ENCODE peak calls at places on chromosomes 2 and 18, in nine cellular contexts. One of them, this sample, is unnamed.

GRCh38 chr18:459801-460200 is 40.7 kb downstream of the COLEC12 start:
- DNase-seq in HFF-Myc: no peak
- DNase-seq in astrocyte of the spinal cord: no peak
- DNase-seq in CD14-positive monocyte: no peak
- DNase-seq in upper lobe of right lung: no peak
- DNase-seq in BE2C: no peak
- DNase-seq in AG10803: no peak
- DNase-seq in A549: no peak
- DNase-seq in cardiac fibroblast: peak; percentile 53
- DNase-seq in this sample: no peak

GRCh38 chr2:29372185-29372584 is 257.0 kb downstream of the CLIP4 start:
- DNase-seq in HFF-Myc: no peak
- DNase-seq in astrocyte of the spinal cord: no peak
- DNase-seq in CD14-positive monocyte: no peak
- DNase-seq in upper lobe of right lung: no peak
- DNase-seq in BE2C: no peak
- DNase-seq in AG10803: no peak
- DNase-seq in A549: no peak
- DNase-seq in cardiac fibroblast: no peak
- DNase-seq in this sample: no peak

GRCh38 chr18:59376351-59376935 is 17.4 kb upstream of the LMAN1 start:
- DNase-seq in HFF-Myc: no peak
- DNase-seq in astrocyte of the spinal cord: no peak
- DNase-seq in CD14-positive monocyte: no peak
- DNase-seq in upper lobe of right lung: no peak
- DNase-seq in BE2C: no peak
- DNase-seq in AG10803: no peak
- DNase-seq in A549: no peak
- DNase-seq in cardiac fibroblast: no peak
- DNase-seq in this sample: no peak

GRCh38 chr18:57587262-57587661 is 760 bp upstream of the FECH start:
- DNase-seq in HFF-Myc: no peak
- DNase-seq in astrocyte of the spinal cord: no peak
- DNase-seq in CD14-positive monocyte: no peak
- DNase-seq in upper lobe of right lung: no peak
- DNase-seq in BE2C: no peak
- DNase-seq in AG10803: no peak
- DNase-seq in A549: no peak
- DNase-seq in cardiac fibroblast: no peak
- DNase-seq in this sample: no peak

GRCh38 chr2:215410932-215411285 is 25.0 kb downstream of the FN1 start:
- DNase-seq in HFF-Myc: peak; percentile 89
- DNase-seq in astrocyte of the spinal cord: peak; percentile 96
- DNase-seq in CD14-positive monocyte: no peak
- DNase-seq in upper lobe of right lung: no peak
- DNase-seq in BE2C: no peak
- DNase-seq in AG10803: peak; percentile 96
- DNase-seq in A549: peak; percentile 66
- DNase-seq in cardiac fibroblast: peak; percentile 95
- DNase-seq in this sample: no peak

GRCh38 chr2:200308421-200309295 is 2.2 kb downstream of the SPATS2L start:
- DNase-seq in HFF-Myc: peak; percentile 20
- DNase-seq in astrocyte of the spinal cord: peak; percentile 65
- DNase-seq in CD14-positive monocyte: no peak
- DNase-seq in upper lobe of right lung: no peak
- DNase-seq in BE2C: no peak
- DNase-seq in AG10803: peak; percentile 55
- DNase-seq in A549: no peak
- DNase-seq in cardiac fibroblast: no peak
- DNase-seq in this sample: no peak

GRCh38 chr2:383173-383572 is 95.3 kb upstream of the ALKAL2 start:
- DNase-seq in HFF-Myc: no peak
- DNase-seq in astrocyte of the spinal cord: no peak
- DNase-seq in CD14-positive monocyte: no peak
- DNase-seq in upper lobe of right lung: no peak
- DNase-seq in BE2C: no peak
- DNase-seq in AG10803: no peak
- DNase-seq in A549: no peak
- DNase-seq in cardiac fibroblast: no peak
- DNase-seq in this sample: no peak

GRCh38 chr2:95670167-95670566 is 78.4 kb downstream of the TRIM43 start:
- DNase-seq in HFF-Myc: no peak
- DNase-seq in astrocyte of the spinal cord: peak; percentile 18
- DNase-seq in CD14-positive monocyte: no peak
- DNase-seq in upper lobe of right lung: no peak
- DNase-seq in BE2C: no peak
- DNase-seq in AG10803: peak; percentile 85
- DNase-seq in A549: no peak
- DNase-seq in cardiac fibroblast: peak; percentile 39
- DNase-seq in this sample: no peak

GRCh38 chr2:46494596-46494995 is 15.2 kb downstream of the TMEM247 start:
- DNase-seq in HFF-Myc: no peak
- DNase-seq in astrocyte of the spinal cord: no peak
- DNase-seq in CD14-positive monocyte: no peak
- DNase-seq in upper lobe of right lung: no peak
- DNase-seq in BE2C: no peak
- DNase-seq in AG10803: no peak
- DNase-seq in A549: no peak
- DNase-seq in cardiac fibroblast: no peak
- DNase-seq in this sample: no peak

GRCh38 chr2:29425866-29426265 is 310.7 kb downstream of the CLIP4 start:
- DNase-seq in HFF-Myc: no peak
- DNase-seq in astrocyte of the spinal cord: no peak
- DNase-seq in CD14-positive monocyte: no peak
- DNase-seq in upper lobe of right lung: no peak
- DNase-seq in BE2C: no peak
- DNase-seq in AG10803: no peak
- DNase-seq in A549: no peak
- DNase-seq in cardiac fibroblast: no peak
- DNase-seq in this sample: no peak

GRCh38 chr18:46425511-46425910 is 231.5 kb downstream of the LOXHD1 start:
- DNase-seq in HFF-Myc: no peak
- DNase-seq in astrocyte of the spinal cord: no peak
- DNase-seq in CD14-positive monocyte: no peak
- DNase-seq in upper lobe of right lung: no peak
- DNase-seq in BE2C: no peak
- DNase-seq in AG10803: no peak
- DNase-seq in A549: no peak
- DNase-seq in cardiac fibroblast: no peak
- DNase-seq in this sample: no peak

GRCh38 chr2:175605599-175605988 is 396.5 kb downstream of the LNPK start:
- DNase-seq in HFF-Myc: no peak
- DNase-seq in astrocyte of the spinal cord: no peak
- DNase-seq in CD14-positive monocyte: no peak
- DNase-seq in upper lobe of right lung: no peak
- DNase-seq in BE2C: no peak
- DNase-seq in AG10803: no peak
- DNase-seq in A549: no peak
- DNase-seq in cardiac fibroblast: no peak
- DNase-seq in this sample: no peak

GRCh38 chr2:83900859-83901258 is 558.2 kb downstream of the SUCLG1 start:
- DNase-seq in HFF-Myc: no peak
- DNase-seq in astrocyte of the spinal cord: no peak
- DNase-seq in CD14-positive monocyte: no peak
- DNase-seq in upper lobe of right lung: no peak
- DNase-seq in BE2C: no peak
- DNase-seq in AG10803: peak; percentile 1
- DNase-seq in A549: no peak
- DNase-seq in cardiac fibroblast: no peak
- DNase-seq in this sample: no peak

GRCh38 chr2:204583773-204584172 is 38.5 kb downstream of the PARD3B start:
- DNase-seq in HFF-Myc: no peak
- DNase-seq in astrocyte of the spinal cord: no peak
- DNase-seq in CD14-positive monocyte: no peak
- DNase-seq in upper lobe of right lung: no peak
- DNase-seq in BE2C: no peak
- DNase-seq in AG10803: no peak
- DNase-seq in A549: no peak
- DNase-seq in cardiac fibroblast: no peak
- DNase-seq in this sample: peak; percentile 56

GRCh38 chr2:238274152-238274865 is 14.1 kb downstream of the PER2 start:
- DNase-seq in HFF-Myc: no peak
- DNase-seq in astrocyte of the spinal cord: no peak
- DNase-seq in CD14-positive monocyte: no peak
- DNase-seq in upper lobe of right lung: no peak
- DNase-seq in BE2C: no peak
- DNase-seq in AG10803: no peak
- DNase-seq in A549: no peak
- DNase-seq in cardiac fibroblast: no peak
- DNase-seq in this sample: no peak

GRCh38 chr18:75926811-75927210 is 499.3 kb upstream of the SMIM21 start:
- DNase-seq in HFF-Myc: no peak
- DNase-seq in astrocyte of the spinal cord: peak; percentile 56
- DNase-seq in CD14-positive monocyte: no peak
- DNase-seq in upper lobe of right lung: no peak
- DNase-seq in BE2C: no peak
- DNase-seq in AG10803: no peak
- DNase-seq in A549: no peak
- DNase-seq in cardiac fibroblast: peak; percentile 23
- DNase-seq in this sample: no peak

GRCh38 chr2:192398236-192398635 is 203.5 kb upstream of the TMEFF2 start:
- DNase-seq in HFF-Myc: no peak
- DNase-seq in astrocyte of the spinal cord: no peak
- DNase-seq in CD14-positive monocyte: no peak
- DNase-seq in upper lobe of right lung: no peak
- DNase-seq in BE2C: no peak
- DNase-seq in AG10803: no peak
- DNase-seq in A549: no peak
- DNase-seq in cardiac fibroblast: no peak
- DNase-seq in this sample: no peak

GRCh38 chr2:212193066-212193465 is 345.5 kb downstream of the ERBB4 start:
- DNase-seq in HFF-Myc: no peak
- DNase-seq in astrocyte of the spinal cord: no peak
- DNase-seq in CD14-positive monocyte: no peak
- DNase-seq in upper lobe of right lung: no peak
- DNase-seq in BE2C: no peak
- DNase-seq in AG10803: no peak
- DNase-seq in A549: no peak
- DNase-seq in cardiac fibroblast: no peak
- DNase-seq in this sample: no peak

GRCh38 chr18:36187138-36187825 is at the start of gene MOCOS:
- DNase-seq in HFF-Myc: no peak
- DNase-seq in astrocyte of the spinal cord: peak; percentile 54
- DNase-seq in CD14-positive monocyte: no peak
- DNase-seq in upper lobe of right lung: peak; percentile 94
- DNase-seq in BE2C: peak; percentile 47
- DNase-seq in AG10803: peak; percentile 58
- DNase-seq in A549: peak; percentile 63
- DNase-seq in cardiac fibroblast: peak; percentile 63
- DNase-seq in this sample: peak; percentile 86

GRCh38 chr2:235754381-235755207 is 260.8 kb downstream of the AGAP1 start:
- DNase-seq in HFF-Myc: no peak
- DNase-seq in astrocyte of the spinal cord: no peak
- DNase-seq in CD14-positive monocyte: no peak
- DNase-seq in upper lobe of right lung: no peak
- DNase-seq in BE2C: no peak
- DNase-seq in AG10803: no peak
- DNase-seq in A549: no peak
- DNase-seq in cardiac fibroblast: no peak
- DNase-seq in this sample: no peak

GRCh38 chr2:214311031-214311533 is 99.8 kb upstream of the VWC2L start:
- DNase-seq in HFF-Myc: no peak
- DNase-seq in astrocyte of the spinal cord: no peak
- DNase-seq in CD14-positive monocyte: no peak
- DNase-seq in upper lobe of right lung: no peak
- DNase-seq in BE2C: peak; percentile 29
- DNase-seq in AG10803: no peak
- DNase-seq in A549: no peak
- DNase-seq in cardiac fibroblast: no peak
- DNase-seq in this sample: no peak
- TF ChIP-seq CTCF in HFF-Myc: peak; percentile 28
- TF ChIP-seq CTCF in astrocyte of the spinal cord: peak; percentile 9
- TF ChIP-seq CTCF in CD14-positive monocyte: no peak
- TF ChIP-seq CTCF in upper lobe of right lung: no peak
- TF ChIP-seq CTCF in BE2C: peak; percentile 75
- TF ChIP-seq CTCF in AG10803: no peak
- TF ChIP-seq CTCF in A549: no peak
- TF ChIP-seq CTCF in cardiac fibroblast: no peak
- TF ChIP-seq CTCF in this sample: no peak

DNA sequence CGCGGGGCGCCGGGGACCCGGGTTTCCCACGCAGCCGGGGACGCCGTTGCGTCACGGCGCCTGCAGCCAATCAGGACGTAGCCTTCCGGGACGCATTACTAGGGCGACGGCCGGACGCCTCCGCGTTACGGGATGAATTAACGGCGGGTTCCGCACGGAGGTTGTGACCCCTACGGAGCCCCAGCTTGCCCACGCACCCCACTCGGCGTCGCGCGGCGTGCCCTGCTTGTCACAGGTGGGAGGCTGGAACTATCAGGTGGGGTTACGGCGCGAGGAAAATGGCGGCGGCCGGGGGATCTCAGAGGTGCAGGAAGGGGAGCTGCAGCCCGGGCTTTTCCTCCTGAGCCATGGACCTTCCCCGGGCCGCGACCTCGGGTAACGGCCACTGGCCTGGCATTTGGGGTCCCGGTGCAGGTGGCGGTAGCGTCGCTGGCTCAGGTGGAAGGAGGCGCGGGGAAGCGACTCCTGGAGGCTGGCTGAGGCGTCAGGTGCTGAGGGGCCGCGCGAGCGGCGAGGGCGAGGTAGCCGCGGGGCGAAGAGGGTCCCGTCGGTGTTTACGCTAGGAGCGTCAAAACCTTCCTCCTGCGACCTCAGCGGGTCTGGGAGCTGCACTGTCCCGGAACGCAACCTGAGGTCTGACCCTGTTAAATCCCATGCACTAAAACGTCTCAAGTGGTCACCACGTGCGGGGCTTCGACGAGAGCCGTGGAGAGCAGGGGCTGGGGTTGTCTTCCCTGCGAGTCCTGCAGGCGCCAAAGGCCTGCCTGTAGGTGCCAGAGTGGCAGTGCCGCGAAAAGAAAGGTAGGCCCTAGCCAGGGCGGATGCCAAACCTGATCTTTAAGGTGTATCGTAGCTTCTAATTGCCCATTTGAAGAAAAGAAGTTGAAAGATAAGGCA is at the start of gene LCLAT1:
- DNase-seq in HFF-Myc: peak; percentile 47
- DNase-seq in astrocyte of the spinal cord: peak; percentile 79
- DNase-seq in CD14-positive monocyte: peak; percentile 71
- DNase-seq in upper lobe of right lung: peak; percentile 93
- DNase-seq in BE2C: peak; percentile 84
- DNase-seq in AG10803: peak; percentile 76
- DNase-seq in A549: peak; percentile 75
- DNase-seq in cardiac fibroblast: peak; percentile 79
- DNase-seq in this sample: peak; percentile 75
- TF ChIP-seq CTCF in HFF-Myc: no peak
- TF ChIP-seq CTCF in astrocyte of the spinal cord: peak; percentile 7
- TF ChIP-seq CTCF in CD14-positive monocyte: no peak
- TF ChIP-seq CTCF in upper lobe of right lung: no peak
- TF ChIP-seq CTCF in BE2C: no peak
- TF ChIP-seq CTCF in AG10803: peak; percentile 3
- TF ChIP-seq CTCF in A549: no peak
- TF ChIP-seq CTCF in cardiac fibroblast: no peak
- TF ChIP-seq CTCF in this sample: no peak

GRCh38 chr2:183536714-183537113 is 412.5 kb downstream of the NUP35 start:
- DNase-seq in HFF-Myc: no peak
- DNase-seq in astrocyte of the spinal cord: no peak
- DNase-seq in CD14-positive monocyte: no peak
- DNase-seq in upper lobe of right lung: no peak
- DNase-seq in BE2C: no peak
- DNase-seq in AG10803: no peak
- DNase-seq in A549: no peak
- DNase-seq in cardiac fibroblast: no peak
- DNase-seq in this sample: no peak
- TF ChIP-seq CTCF in HFF-Myc: no peak
- TF ChIP-seq CTCF in astrocyte of the spinal cord: no peak
- TF ChIP-seq CTCF in CD14-positive monocyte: no peak
- TF ChIP-seq CTCF in upper lobe of right lung: no peak
- TF ChIP-seq CTCF in BE2C: no peak
- TF ChIP-seq CTCF in AG10803: no peak
- TF ChIP-seq CTCF in A549: no peak
- TF ChIP-seq CTCF in cardiac fibroblast: no peak
- TF ChIP-seq CTCF in this sample: no peak

GRCh38 chr2:152717242-152718046 is at the start of gene PRPF40A:
- DNase-seq in HFF-Myc: peak; percentile 91
- DNase-seq in astrocyte of the spinal cord: peak; percentile 99
- DNase-seq in CD14-positive monocyte: peak; percentile 99
- DNase-seq in upper lobe of right lung: peak; percentile 99
- DNase-seq in BE2C: peak; percentile 94
- DNase-seq in AG10803: peak; percentile 98
- DNase-seq in A549: peak; percentile 80
- DNase-seq in cardiac fibroblast: peak; percentile 99
- DNase-seq in this sample: peak; percentile 99
- TF ChIP-seq CTCF in HFF-Myc: no peak
- TF ChIP-seq CTCF in astrocyte of the spinal cord: no peak
- TF ChIP-seq CTCF in CD14-positive monocyte: no peak
- TF ChIP-seq CTCF in upper lobe of right lung: no peak
- TF ChIP-seq CTCF in BE2C: no peak
- TF ChIP-seq CTCF in AG10803: no peak
- TF ChIP-seq CTCF in A549: no peak
- TF ChIP-seq CTCF in cardiac fibroblast: no peak
- TF ChIP-seq CTCF in this sample: no peak